ENCODE peak calls at places on chromosomes 1 and 21, in ten cellular contexts. A, L, U, Z, X, E, O, M, C and P are unnamed samples.

GRCh38 chr1:154418898-154419619 is 13.9 kb downstream of the IL6R start:
- DNase-seq in O (no peak), C (no peak), Z (no peak), X (no peak), M (no peak), A (no peak), U (peak), E (no peak), L (no peak), P (no peak)

GRCh38 chr1:15966081-15966955 is 9.6 kb downstream of the ZBTB17 start:
- DNase-seq in Z (peak), O (no peak), U (peak), M (no peak), C (no peak), X (peak), A (no peak), E (no peak), L (no peak), P (peak)

GRCh38 chr1:18618546-18619466 is 11.8 kb upstream of the PAX7 start:
- DNase-seq in Z (no peak), M (no peak), U (peak), L (no peak), X (no peak), O (peak), A (peak), C (no peak), E (no peak), P (no peak)

GRCh38 chr1:227753999-227754764 is 18.9 kb downstream of the SNAP47 start:
- DNase-seq in L (no peak), A (no peak), Z (no peak), E (no peak), U (no peak), O (no peak), C (peak), M (no peak), X (no peak), P (no peak)

GRCh38 chr1:109395602-109396512 is 1.9 kb downstream of the SORT1 start:
- DNase-seq in A (peak), C (peak), Z (no peak), M (no peak), E (peak), L (no peak), X (no peak), U (peak), O (no peak), P (no peak)

GRCh38 chr1:84436907-84437667 is 38.8 kb downstream of the DNASE2B start:
- DNase-seq in M (no peak), E (no peak), A (no peak), C (no peak), X (no peak), U (no peak), O (no peak), Z (no peak), L (no peak), P (no peak)

GRCh38 chr1:23018661-23019093 is 591 bp upstream of the KDM1A start:
- DNase-seq in M (no peak), C (no peak), L (no peak), O (no peak), E (no peak), X (no peak), A (no peak), Z (no peak), U (peak), P (no peak)

GRCh38 chr1:29684141-29684540 is 447.8 kb downstream of the PTPRU start:
- DNase-seq in E (no peak), M (no peak), U (no peak), A (no peak), Z (no peak), L (no peak), X (no peak), O (no peak), C (no peak), P (no peak)

GRCh38 chr1:183443025-183443424 is 24.8 kb upstream of the NMNAT2 start:
- DNase-seq in C (no peak), X (no peak), L (no peak), A (no peak), O (no peak), M (no peak), U (no peak), Z (no peak), E (no peak), P (no peak)

GRCh38 chr1:116573388-116574100 is 2.7 kb upstream of the CD58 start:
- DNase-seq in Z (no peak), L (no peak), A (no peak), X (no peak), E (no peak), M (no peak), O (no peak), U (no peak), C (no peak), P (no peak)

GRCh38 chr1:47572731-47573505 is 135.1 kb downstream of the FOXD2 start:
- DNase-seq in U (no peak), E (no peak), X (no peak), Z (no peak), A (no peak), C (no peak), L (no peak), O (no peak), M (no peak), P (no peak)

GRCh38 chr1:229371624-229372023 is 28.8 kb upstream of the CCSAP start:
- DNase-seq in C (no peak), Z (no peak), E (no peak), X (no peak), M (no peak), O (peak), A (no peak), L (no peak), U (peak), P (no peak)

GRCh38 chr1:244545511-244545910 is 84.4 kb downstream of the CATSPERE start:
- DNase-seq in X (no peak), A (no peak), Z (no peak), M (no peak), U (no peak), C (peak), O (no peak), E (no peak), L (no peak), P (no peak)

GRCh38 chr1:234656981-234657651 is 47.1 kb upstream of the IRF2BP2 start:
- DNase-seq in L (peak), O (peak), A (peak), M (peak), U (peak), E (peak), C (peak), Z (peak), X (no peak), P (peak)

GRCh38 chr1:197787623-197788536 is 12.6 kb upstream of the DENND1B start:
- DNase-seq in O (no peak), C (no peak), X (no peak), M (no peak), A (no peak), U (no peak), L (no peak), Z (no peak), E (no peak), P (no peak)

GRCh38 chr1:216183007-216183406 is 240.2 kb downstream of the USH2A start:
- DNase-seq in U (peak), X (no peak), M (no peak), C (peak), Z (no peak), E (peak), O (no peak), L (no peak), A (no peak), P (no peak)

GRCh38 chr21:28944296-28944695 is 48.4 kb downstream of the LTN1 start:
- DNase-seq in Z (peak), U (no peak), X (no peak), E (no peak), C (no peak), A (no peak), O (no peak), M (no peak), L (no peak), P (no peak)

GRCh38 chr1:3530086-3530930 is 75.8 kb downstream of the ARHGEF16 start:
- DNase-seq in M (no peak), X (no peak), Z (peak), U (peak), A (no peak), E (no peak), C (no peak), O (peak), L (no peak), P (no peak)

GRCh38 chr21:44703731-44704635 is 7.0 kb downstream of the KRTAP10-12 start:
- DNase-seq in E (no peak), Z (no peak), A (no peak), X (no peak), C (no peak), U (no peak), L (no peak), M (no peak), O (no peak), P (no peak)

GRCh38 chr1:117686907-117687306 is 81.1 kb downstream of the TENT5C start:
- DNase-seq in X (no peak), M (no peak), Z (peak), U (no peak), A (peak), L (no peak), C (peak), O (no peak), E (no peak), P (no peak)

GRCh38 chr1:230641900-230642262 is 400 bp upstream of the COG2 start:
- DNase-seq in X (no peak), A (no peak), M (no peak), O (no peak), L (no peak), Z (no peak), E (no peak), C (no peak), U (no peak), P (no peak)
- H3K4me3 ChIP-seq in X (peak), A (peak), M (peak), O (peak), L (peak), Z (peak), E (peak), C (peak), U (peak), P (peak)

GRCh38 chr1:7474786-7475502 is 296.2 kb upstream of the VAMP3 start:
- DNase-seq in A (peak), O (no peak), M (no peak), Z (no peak), U (no peak), E (no peak), L (no peak), X (no peak), C (no peak), P (no peak)
- TF ChIP-seq CTCF in A (peak), O (no peak), M (no peak), Z (no peak), U (peak), E (peak), L (peak), X (peak), C (no peak), P (no peak)

GRCh38 chr1:20729990-20730689 is 2.4 kb downstream of the SH2D5 start:
- DNase-seq in M (no peak), U (no peak), L (no peak), E (no peak), C (no peak), O (no peak), X (no peak), Z (no peak), A (no peak), P (no peak)

GRCh38 chr1:20732071-20732587 is 374 bp downstream of the SH2D5 start:
- DNase-seq in O (peak), C (peak), M (peak), A (peak), L (no peak), X (no peak), Z (peak), U (peak), E (peak), P (no peak)

GRCh38 chr1:20731057-20731991 is 1.2 kb downstream of the SH2D5 start:
- DNase-seq in E (no peak), X (no peak), U (no peak), C (no peak), A (no peak), M (no peak), O (no peak), Z (no peak), L (no peak), P (no peak)

GRCh38 chr1:20729155-20729931 is 3.2 kb downstream of the SH2D5 start:
- DNase-seq in X (no peak), L (no peak), U (no peak), E (no peak), Z (no peak), O (no peak), M (no peak), C (no peak), A (no peak), P (no peak)

DNA sequence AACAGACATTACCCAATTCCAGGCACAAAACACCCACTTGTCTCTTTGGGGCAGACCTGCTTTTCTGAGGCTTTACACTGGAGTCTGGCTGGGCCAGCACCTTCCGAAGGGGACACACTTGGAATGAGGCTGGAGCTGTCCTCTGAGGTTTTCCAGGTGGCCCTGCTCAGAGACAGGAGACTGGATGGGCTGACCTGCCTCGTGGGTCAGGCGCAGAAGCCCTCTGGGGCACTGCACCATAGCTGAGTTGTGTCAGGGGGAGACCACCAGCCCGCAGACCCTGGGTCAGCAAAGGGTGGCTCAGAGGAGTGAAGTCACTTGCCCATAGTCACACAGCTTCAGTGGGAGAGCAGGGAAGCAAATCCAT is 1.8 kb downstream of the SH2D5 start:
- DNase-seq in Z (no peak), O (no peak), U (no peak), L (no peak), M (no peak), E (no peak), X (no peak), A (no peak), C (no peak), P (no peak)
- H3K4me3 ChIP-seq in Z (no peak), O (no peak), U (peak), L (peak), M (peak), E (peak), X (no peak), A (peak), C (no peak), P (no peak)

GRCh38 chr1:89149229-89149628 is 23.3 kb upstream of the GBP2 start:
- DNase-seq in U (no peak), X (no peak), A (peak), M (no peak), C (peak), E (peak), Z (peak), O (no peak), L (no peak), P (no peak)
- TF ChIP-seq CTCF in U (peak), X (no peak), A (no peak), M (peak), C (peak), E (peak), Z (no peak), O (peak), L (peak), P (peak)